ENCODE peak calls at places on chromosomes 3 and 15, in four cellular contexts. One of them, this sample, is unnamed.
A peak's percentile ranks its signal among the peaks of the same experiment; 100 is the strongest.

GRCh38 chr3:196969001-196969659 is 497 bp upstream of the PIGZ start:
- DNase-seq in transverse colon: peak; percentile 43
- DNase-seq in left lung: peak; percentile 49
- DNase-seq in fibroblast of lung: no peak
- DNase-seq in this sample: no peak

GRCh38 chr3:61562810-61563613 is 1.6 kb downstream of the PTPRG start:
- DNase-seq in transverse colon: peak; percentile 32
- DNase-seq in left lung: no peak
- DNase-seq in fibroblast of lung: peak; percentile 34
- DNase-seq in this sample: no peak

GRCh38 chr3:149658444-149659172 is 783 bp upstream of the WWTR1 start:
- DNase-seq in transverse colon: peak; percentile 60
- DNase-seq in left lung: peak; percentile 75
- DNase-seq in fibroblast of lung: peak; percentile 89
- DNase-seq in this sample: peak; percentile 70

GRCh38 chr3:128623762-128624176 is 26.8 kb downstream of the RPN1 start:
- DNase-seq in transverse colon: no peak
- DNase-seq in left lung: no peak
- DNase-seq in fibroblast of lung: peak; percentile 79
- DNase-seq in this sample: no peak

GRCh38 chr15:90405208-90405607 is 17.2 kb downstream of the IQGAP1 start:
- DNase-seq in transverse colon: no peak
- DNase-seq in left lung: no peak
- DNase-seq in fibroblast of lung: no peak
- DNase-seq in this sample: no peak

GRCh38 chr15:29410342-29410741 is 140.7 kb upstream of the NSMCE3 start:
- DNase-seq in transverse colon: no peak
- DNase-seq in left lung: no peak
- DNase-seq in fibroblast of lung: no peak
- DNase-seq in this sample: no peak

GRCh38 chr3:159486580-159486979 is 502.1 kb upstream of the IL12A start:
- DNase-seq in transverse colon: no peak
- DNase-seq in left lung: no peak
- DNase-seq in fibroblast of lung: no peak
- DNase-seq in this sample: no peak

GRCh38 chr15:47333758-47334157 is 383.5 kb upstream of the SEMA6D start:
- DNase-seq in transverse colon: no peak
- DNase-seq in left lung: no peak
- DNase-seq in fibroblast of lung: no peak
- DNase-seq in this sample: no peak

GRCh38 chr3:188262913-188263683 is 109.1 kb downstream of the LPP start:
- DNase-seq in transverse colon: no peak
- DNase-seq in left lung: no peak
- DNase-seq in fibroblast of lung: peak; percentile 78
- DNase-seq in this sample: no peak

GRCh38 chr15:74006774-74007639 is 12.5 kb downstream of the PML start:
- DNase-seq in transverse colon: no peak
- DNase-seq in left lung: no peak
- DNase-seq in fibroblast of lung: no peak
- DNase-seq in this sample: no peak

GRCh38 chr3:161314836-161315391 is 56.4 kb downstream of the SPTSSB start:
- DNase-seq in transverse colon: no peak
- DNase-seq in left lung: no peak
- DNase-seq in fibroblast of lung: no peak
- DNase-seq in this sample: no peak

GRCh38 chr15:68488290-68488689 is 56.3 kb upstream of the ITGA11 start:
- DNase-seq in transverse colon: no peak
- DNase-seq in left lung: no peak
- DNase-seq in fibroblast of lung: no peak
- DNase-seq in this sample: no peak

DNA sequence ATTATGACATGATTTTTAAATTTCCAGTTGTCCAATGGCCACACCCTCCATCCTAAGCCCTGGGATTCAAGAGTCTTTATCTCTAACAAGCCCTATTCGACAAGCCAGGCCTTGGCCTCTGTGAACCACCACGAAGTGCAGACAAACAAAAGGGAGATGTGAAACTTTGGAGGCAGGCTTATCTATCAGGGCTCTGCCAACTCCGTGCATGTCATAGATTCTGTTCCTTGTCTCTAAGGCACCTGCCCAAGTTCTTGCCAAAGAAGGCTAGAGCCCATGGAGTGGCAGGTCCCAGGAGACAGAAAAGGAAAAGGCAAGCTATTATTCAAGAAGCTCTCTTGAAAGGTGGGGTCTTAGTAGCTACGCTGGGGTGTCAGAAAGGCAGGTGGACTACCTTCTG is 212.4 kb upstream of the ADAMTS9 start:
- DNase-seq in transverse colon: no peak
- DNase-seq in left lung: no peak
- DNase-seq in fibroblast of lung: no peak
- DNase-seq in this sample: no peak
- H3K4me3 ChIP-seq in transverse colon: no peak overlapping the region
- H3K4me3 ChIP-seq in left lung: no peak overlapping the region
- H3K4me3 ChIP-seq in fibroblast of lung: no peak overlapping the region
- H3K4me3 ChIP-seq in this sample: no peak overlapping the region

DNA sequence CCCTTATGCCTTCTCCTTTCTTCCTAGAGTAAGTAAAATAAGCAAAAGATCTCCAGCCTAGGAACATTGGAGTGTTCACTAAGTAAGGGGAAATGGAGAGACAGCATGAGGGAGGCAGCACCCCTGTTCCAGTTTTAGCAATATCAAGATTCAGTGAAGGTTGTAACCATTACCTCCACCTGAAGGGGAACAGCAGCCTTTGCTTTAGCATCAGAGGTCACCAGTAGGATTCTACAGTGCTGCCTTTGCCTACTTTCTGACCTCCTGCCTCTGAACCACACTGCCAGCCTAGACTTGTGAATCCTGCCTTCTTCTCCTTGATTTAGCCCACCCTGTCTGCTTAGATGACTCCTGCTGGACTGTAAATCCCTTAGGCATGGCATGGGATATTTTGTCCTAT is 104.7 kb downstream of the GAP43 start:
- DNase-seq in transverse colon: no peak
- DNase-seq in left lung: no peak
- DNase-seq in fibroblast of lung: no peak
- DNase-seq in this sample: no peak
- H3K27ac ChIP-seq in transverse colon: no peak overlapping the region
- H3K27ac ChIP-seq in left lung: no peak overlapping the region
- H3K27ac ChIP-seq in fibroblast of lung: no peak overlapping the region
- H3K27ac ChIP-seq in this sample: no peak overlapping the region

GRCh38 chr3:63968612-63969350 is 54.5 kb downstream of the PSMD6 start:
- DNase-seq in transverse colon: no peak
- DNase-seq in left lung: no peak
- DNase-seq in fibroblast of lung: no peak
- DNase-seq in this sample: no peak
- H3K4me3 ChIP-seq in transverse colon: peak overlapping the region; percentile 18
- H3K4me3 ChIP-seq in left lung: peak overlapping the region; percentile 13
- H3K4me3 ChIP-seq in fibroblast of lung: no peak overlapping the region
- H3K4me3 ChIP-seq in this sample: no peak overlapping the region

GRCh38 chr3:133986302-133986701 is 43.4 kb downstream of the SLCO2A1 start:
- DNase-seq in transverse colon: no peak
- DNase-seq in left lung: no peak
- DNase-seq in fibroblast of lung: no peak
- DNase-seq in this sample: no peak

GRCh38 chr3:133987136-133987535 is 42.6 kb downstream of the SLCO2A1 start:
- DNase-seq in transverse colon: no peak
- DNase-seq in left lung: no peak
- DNase-seq in fibroblast of lung: no peak
- DNase-seq in this sample: no peak

GRCh38 chr3:133988631-133989161 is 41.0 kb downstream of the SLCO2A1 start:
- DNase-seq in transverse colon: no peak
- DNase-seq in left lung: no peak
- DNase-seq in fibroblast of lung: no peak
- DNase-seq in this sample: no peak

GRCh38 chr3:133989931-133990702 is 39.6 kb downstream of the SLCO2A1 start:
- DNase-seq in transverse colon: no peak
- DNase-seq in left lung: no peak
- DNase-seq in fibroblast of lung: no peak
- DNase-seq in this sample: no peak

DNA sequence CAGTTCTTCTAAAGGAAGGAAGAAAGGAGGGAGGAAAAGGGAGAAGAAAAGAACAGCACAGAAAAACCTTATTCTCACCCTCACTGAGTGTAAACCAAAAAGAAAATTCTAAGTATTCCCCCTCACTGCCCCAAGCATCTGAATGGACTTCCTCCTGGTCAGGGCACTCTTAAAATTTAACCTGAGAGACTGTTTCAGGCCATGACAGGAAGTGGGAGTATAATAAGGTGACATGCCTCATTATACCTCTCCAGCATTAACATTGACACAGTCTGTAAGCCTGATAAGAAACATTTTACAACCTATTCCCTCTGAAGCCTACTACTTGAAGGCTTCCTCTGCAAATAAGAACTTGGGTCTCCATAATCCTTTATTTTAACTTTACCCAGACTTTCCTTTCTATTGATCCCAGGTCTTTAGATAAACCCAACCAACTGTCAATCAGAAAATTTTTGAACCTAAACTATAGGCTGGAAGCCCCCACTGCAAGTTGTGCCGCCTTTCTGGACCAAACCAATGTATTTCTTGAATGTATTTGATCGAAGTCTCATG is 41.7 kb downstream of the SLCO2A1 start:
- DNase-seq in transverse colon: no peak
- DNase-seq in left lung: no peak
- DNase-seq in fibroblast of lung: no peak
- DNase-seq in this sample: no peak
- H3K27ac ChIP-seq in transverse colon: no peak overlapping the region
- H3K27ac ChIP-seq in left lung: no peak overlapping the region
- H3K27ac ChIP-seq in fibroblast of lung: no peak overlapping the region
- H3K27ac ChIP-seq in this sample: no peak overlapping the region

DNA sequence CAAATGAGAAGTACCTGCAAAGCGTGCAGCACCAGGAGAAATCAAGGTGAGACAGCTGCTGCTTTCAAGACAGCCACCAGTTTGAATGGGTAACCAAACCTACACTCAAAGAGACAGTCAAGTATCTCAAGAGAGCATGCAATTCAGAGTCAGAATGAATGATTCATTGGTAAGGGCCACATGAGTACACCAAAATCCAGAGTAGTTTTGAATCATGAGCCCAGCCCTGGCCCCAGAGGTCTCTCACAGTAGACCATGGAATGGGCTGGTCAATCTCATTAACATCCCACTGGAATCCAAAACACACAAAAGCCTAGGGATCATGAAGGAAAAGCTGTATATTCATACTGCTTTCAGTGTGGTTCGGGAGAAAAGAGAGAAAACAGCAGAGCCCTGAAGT is 242.8 kb downstream of the TBL1XR1 start:
- DNase-seq in transverse colon: no peak
- DNase-seq in left lung: no peak
- DNase-seq in fibroblast of lung: no peak
- DNase-seq in this sample: no peak
- H3K4me3 ChIP-seq in transverse colon: no peak overlapping the region
- H3K4me3 ChIP-seq in left lung: no peak overlapping the region
- H3K4me3 ChIP-seq in fibroblast of lung: no peak overlapping the region
- H3K4me3 ChIP-seq in this sample: no peak overlapping the region

DNA sequence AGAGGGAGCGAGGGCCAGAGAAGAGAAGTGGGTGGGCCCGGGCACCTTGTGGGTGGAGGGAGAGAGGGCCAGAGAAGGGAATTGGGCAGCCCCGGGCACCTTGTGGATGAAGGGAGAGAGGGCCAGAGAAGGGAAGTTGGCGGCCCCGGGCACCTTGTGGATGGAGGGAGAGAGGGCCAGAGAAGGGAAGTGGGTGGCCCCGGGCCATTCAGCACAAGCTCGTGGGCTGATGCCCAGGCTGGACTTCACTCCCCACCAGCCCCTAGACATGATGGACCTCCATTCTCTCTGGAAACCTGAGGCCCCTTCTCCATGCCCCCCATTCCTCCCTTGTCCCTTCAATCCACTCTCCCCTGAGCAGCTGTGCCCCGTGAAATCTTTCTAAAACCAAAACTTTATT is 15.8 kb downstream of the DUSP7 start:
- DNase-seq in transverse colon: no peak
- DNase-seq in left lung: no peak
- DNase-seq in fibroblast of lung: no peak
- DNase-seq in this sample: no peak
- H3K27ac ChIP-seq in transverse colon: no peak overlapping the region
- H3K27ac ChIP-seq in left lung: peak overlapping the region; percentile 7
- H3K27ac ChIP-seq in fibroblast of lung: no peak overlapping the region
- H3K27ac ChIP-seq in this sample: peak overlapping the region; percentile 99

GRCh38 chr3:49134471-49135265 is 1.8 kb upstream of the LAMB2 start:
- DNase-seq in transverse colon: no peak
- DNase-seq in left lung: no peak
- DNase-seq in fibroblast of lung: no peak
- DNase-seq in this sample: no peak
- H3K4me3 ChIP-seq in transverse colon: no peak overlapping the region
- H3K4me3 ChIP-seq in left lung: peak overlapping the region; percentile 73
- H3K4me3 ChIP-seq in fibroblast of lung: no peak overlapping the region
- H3K4me3 ChIP-seq in this sample: no peak overlapping the region

This sample was measured in dorsolateral prefrontal cortex.